ENCODE peak calls at places on chromosomes 4 and X, in nine cellular contexts. W is keratinocyte; N is NAMALWA; T is OCI-M1; G is CD8-positive, alpha-beta memory T cell; F is activated naive CD8-positive, alpha-beta T cell treated with anti-CD3 and anti-CD28 coated beads, Interleukin-2, amount 50 U/mL, for 24 hours; L is H54; X is H7; V is GM13977. P is an unnamed sample.

GRCh38 chr4:80171251-80171650 is 26.1 kb upstream of the PRDM8 start:
- DNase-seq in N (no peak), L (no peak), T (no peak), G (no peak), V (no peak), X (no peak), W (no peak), F (no peak), P (no peak)

GRCh38 chr4:62394751-62395150 is 1194.6 kb downstream of the ADGRL3 start:
- DNase-seq in T (peak), W (no peak), N (no peak), V (no peak), X (no peak), L (no peak), G (no peak), F (no peak), P (no peak)

GRCh38 chr4:54550415-54551171 is 107.2 kb upstream of the KIT start:
- DNase-seq in N (no peak), T (peak), V (no peak), G (no peak), F (no peak), X (no peak), L (no peak), W (no peak), P (no peak)

GRCh38 chrX:146154191-146154590 is 336.6 kb downstream of the SLITRK2 start:
- DNase-seq in N (no peak), G (no peak), F (no peak), V (no peak), X (no peak), T (no peak), L (no peak), W (no peak), P (peak)

GRCh38 chr4:140359571-140360427 is 13.6 kb upstream of the SCOC start:
- DNase-seq in W (peak), N (peak), G (peak), X (peak), T (peak), L (peak), F (peak), V (peak), P (peak)

GRCh38 chr4:1300466-1301455 is 11.1 kb downstream of the MAEA start:
- DNase-seq in G (no peak), W (peak), N (no peak), V (no peak), X (no peak), F (no peak), T (no peak), L (no peak), P (peak)

GRCh38 chr4:121479801-121480200 is 99.0 kb upstream of the QRFPR start:
- DNase-seq in N (no peak), L (no peak), T (no peak), W (peak), F (no peak), X (no peak), G (no peak), V (no peak), P (no peak)

GRCh38 chrX:19065535-19065934 is 56.7 kb downstream of the ADGRG2 start:
- DNase-seq in T (no peak), X (no peak), L (no peak), F (no peak), V (no peak), N (no peak), W (no peak), G (no peak), P (no peak)

GRCh38 chrX:10126044-10126443 is 30.7 kb upstream of the CLCN4 start:
- DNase-seq in F (no peak), W (no peak), N (no peak), L (no peak), X (no peak), T (no peak), V (no peak), G (no peak), P (no peak)

GRCh38 chr4:142124874-142125273 is 488.5 kb downstream of the IL15 start:
- DNase-seq in L (no peak), W (no peak), X (no peak), T (peak), N (no peak), G (no peak), V (no peak), F (no peak), P (no peak)

GRCh38 chrX:77528034-77528433 is 80.8 kb downstream of the FGF16 start:
- DNase-seq in N (no peak), W (no peak), F (no peak), V (no peak), L (no peak), G (no peak), T (peak), X (peak), P (no peak)

GRCh38 chrX:67732864-67733263 is 189.0 kb downstream of the AR start:
- DNase-seq in F (no peak), L (no peak), V (no peak), X (no peak), N (no peak), G (no peak), T (no peak), W (no peak), P (no peak)

GRCh38 chrX:39773923-39774803 is 323.6 kb downstream of the BCOR start:
- DNase-seq in F (no peak), N (no peak), X (no peak), T (peak), G (peak), W (no peak), V (no peak), L (no peak), P (peak)

GRCh38 chr4:110164251-110164650 is 34.2 kb downstream of the ELOVL6 start:
- DNase-seq in W (no peak), V (no peak), G (no peak), X (no peak), L (no peak), F (no peak), N (no peak), T (no peak), P (no peak)

GRCh38 chrX:123860506-123860840 is 620 bp downstream of the XIAP start:
- DNase-seq in X (no peak), G (no peak), N (peak), T (peak), W (no peak), F (no peak), V (peak), L (no peak), P (no peak)

GRCh38 chr4:139279723-139280620 is at the start of gene MGARP:
- DNase-seq in X (peak), F (peak), W (no peak), T (no peak), N (no peak), G (peak), L (no peak), V (peak), P (no peak)

GRCh38 chr4:180099962-180100361 is 2143.2 kb upstream of the TENM3 start:
- DNase-seq in W (no peak), X (no peak), T (peak), N (no peak), F (no peak), L (no peak), V (no peak), G (no peak), P (no peak)